ENCODE peak calls at places on chromosome 17, in six cellular contexts. One of them, this sample, is unnamed. For H3K4me1, the result is how much of the 10 kb centered on the place peaks cover.

GRCh38 chr17:66830451-66830850 is 4.5 kb upstream of the CACNG5 start:
- DNase-seq in heart right ventricle: no peak
- DNase-seq in A673: peak
- DNase-seq in ascending aorta: no peak
- DNase-seq in Caco-2: no peak
- DNase-seq in left ventricle myocardium inferior: no peak
- DNase-seq in this sample: no peak

GRCh38 chr17:40542562-40543411 is 22.5 kb downstream of the CCR7 start:
- DNase-seq in Caco-2: no peak
- DNase-seq in ascending aorta: peak
- DNase-seq in left ventricle myocardium inferior: peak
- DNase-seq in heart right ventricle: peak
- DNase-seq in A673: no peak
- DNase-seq in this sample: peak

GRCh38 chr17:79560527-79560926 is 50.3 kb downstream of the RBFOX3 start:
- DNase-seq in A673: no peak
- DNase-seq in left ventricle myocardium inferior: no peak
- DNase-seq in Caco-2: no peak
- DNase-seq in heart right ventricle: no peak
- DNase-seq in ascending aorta: no peak
- DNase-seq in this sample: no peak

GRCh38 chr17:9363440-9364350 is 211.9 kb downstream of the STX8 start:
- DNase-seq in Caco-2: no peak
- DNase-seq in left ventricle myocardium inferior: no peak
- DNase-seq in A673: no peak
- DNase-seq in ascending aorta: no peak
- DNase-seq in heart right ventricle: no peak
- DNase-seq in this sample: no peak

GRCh38 chr17:4944163-4944553 is 4.1 kb downstream of the RNF167 start:
- DNase-seq in ascending aorta: no peak
- DNase-seq in heart right ventricle: no peak
- DNase-seq in Caco-2: no peak
- DNase-seq in left ventricle myocardium inferior: no peak
- DNase-seq in A673: no peak
- DNase-seq in this sample: no peak

GRCh38 chr17:31698751-31699150 is 160.3 kb downstream of the COPRS start:
- DNase-seq in A673: no peak
- DNase-seq in Caco-2: no peak
- DNase-seq in heart right ventricle: no peak
- DNase-seq in left ventricle myocardium inferior: no peak
- DNase-seq in ascending aorta: peak
- DNase-seq in this sample: no peak

GRCh38 chr17:34318474-34318873 is 761 bp upstream of the CCL8 start:
- DNase-seq in A673: peak
- DNase-seq in left ventricle myocardium inferior: no peak
- DNase-seq in ascending aorta: no peak
- DNase-seq in heart right ventricle: peak
- DNase-seq in Caco-2: peak
- DNase-seq in this sample: no peak

GRCh38 chr17:9860851-9861250 is 35.1 kb downstream of the GLP2R start:
- DNase-seq in ascending aorta: no peak
- DNase-seq in left ventricle myocardium inferior: no peak
- DNase-seq in A673: no peak
- DNase-seq in heart right ventricle: no peak
- DNase-seq in Caco-2: no peak
- DNase-seq in this sample: no peak

GRCh38 chr17:37187262-37187661 is 188.5 kb upstream of the C17orf78 start:
- DNase-seq in A673: no peak
- DNase-seq in Caco-2: no peak
- DNase-seq in heart right ventricle: no peak
- DNase-seq in left ventricle myocardium inferior: no peak
- DNase-seq in ascending aorta: no peak
- DNase-seq in this sample: no peak

GRCh38 chr17:4247361-4247980 is 16.3 kb downstream of the ANKFY1 start:
- DNase-seq in left ventricle myocardium inferior: no peak
- DNase-seq in A673: peak
- DNase-seq in ascending aorta: no peak
- DNase-seq in Caco-2: no peak
- DNase-seq in heart right ventricle: no peak
- DNase-seq in this sample: no peak

GRCh38 chr17:58339775-58340622 is 11.4 kb upstream of the TSPOAP1 start:
- DNase-seq in A673: no peak
- DNase-seq in ascending aorta: no peak
- DNase-seq in heart right ventricle: no peak
- DNase-seq in left ventricle myocardium inferior: no peak
- DNase-seq in Caco-2: no peak
- DNase-seq in this sample: no peak

GRCh38 chr17:45291170-45291805 is 25.5 kb downstream of the MAP3K14 start:
- DNase-seq in heart right ventricle: no peak
- DNase-seq in ascending aorta: no peak
- DNase-seq in left ventricle myocardium inferior: peak
- DNase-seq in A673: no peak
- DNase-seq in Caco-2: no peak
- DNase-seq in this sample: peak

GRCh38 chr17:28338056-28338768 is 2.7 kb downstream of the TNFAIP1 start:
- DNase-seq in Caco-2: no peak
- DNase-seq in left ventricle myocardium inferior: no peak
- DNase-seq in heart right ventricle: no peak
- DNase-seq in ascending aorta: no peak
- DNase-seq in A673: no peak
- DNase-seq in this sample: no peak

GRCh38 chr17:29847118-29847517 is 82.9 kb downstream of the SSH2 start:
- DNase-seq in left ventricle myocardium inferior: no peak
- DNase-seq in Caco-2: no peak
- DNase-seq in heart right ventricle: no peak
- DNase-seq in ascending aorta: no peak
- DNase-seq in A673: no peak
- DNase-seq in this sample: no peak

GRCh38 chr17:9498490-9498889 is 77.1 kb downstream of the STX8 start:
- DNase-seq in heart right ventricle: no peak
- DNase-seq in ascending aorta: no peak
- DNase-seq in A673: no peak
- DNase-seq in left ventricle myocardium inferior: no peak
- DNase-seq in Caco-2: no peak
- DNase-seq in this sample: no peak

GRCh38 chr17:55500103-55500502 is 11.1 kb downstream of the SMIM36 start:
- DNase-seq in Caco-2: no peak
- DNase-seq in left ventricle myocardium inferior: no peak
- DNase-seq in heart right ventricle: no peak
- DNase-seq in ascending aorta: no peak
- DNase-seq in A673: no peak
- DNase-seq in this sample: no peak

GRCh38 chr17:44376779-44377178 is 12.7 kb downstream of the ITGA2B start:
- DNase-seq in ascending aorta: no peak
- DNase-seq in heart right ventricle: no peak
- DNase-seq in Caco-2: no peak
- DNase-seq in A673: no peak
- DNase-seq in left ventricle myocardium inferior: no peak
- DNase-seq in this sample: no peak

GRCh38 chr17:57434361-57434760 is 178.0 kb downstream of the MSI2 start:
- DNase-seq in heart right ventricle: no peak
- DNase-seq in left ventricle myocardium inferior: no peak
- DNase-seq in ascending aorta: no peak
- DNase-seq in A673: no peak
- DNase-seq in Caco-2: no peak
- DNase-seq in this sample: no peak

GRCh38 chr17:42809250-42809649 is 10.6 kb downstream of the CNTD1 start:
- DNase-seq in heart right ventricle: no peak
- DNase-seq in left ventricle myocardium inferior: no peak
- DNase-seq in A673: no peak
- DNase-seq in Caco-2: no peak
- DNase-seq in ascending aorta: no peak
- DNase-seq in this sample: no peak

GRCh38 chr17:37742114-37742761 is 2.6 kb downstream of the HNF1B start:
- DNase-seq in left ventricle myocardium inferior: no peak
- DNase-seq in heart right ventricle: no peak
- DNase-seq in A673: peak
- DNase-seq in ascending aorta: no peak
- DNase-seq in Caco-2: peak
- DNase-seq in this sample: peak

GRCh38 chr17:40437095-40437732 is 6.0 kb upstream of the IGFBP4 start:
- DNase-seq in Caco-2: no peak
- DNase-seq in heart right ventricle: no peak
- DNase-seq in left ventricle myocardium inferior: no peak
- DNase-seq in ascending aorta: no peak
- DNase-seq in A673: no peak
- DNase-seq in this sample: no peak

GRCh38 chr17:28889996-28890395 is 7.5 kb downstream of the FLOT2 start:
- DNase-seq in Caco-2: no peak
- DNase-seq in ascending aorta: no peak
- DNase-seq in A673: no peak
- DNase-seq in heart right ventricle: no peak
- DNase-seq in left ventricle myocardium inferior: no peak
- DNase-seq in this sample: no peak

GRCh38 chr17:55743103-55743679 is 7.7 kb upstream of the PCTP start:
- DNase-seq in left ventricle myocardium inferior: no peak
- DNase-seq in heart right ventricle: no peak
- DNase-seq in Caco-2: no peak
- DNase-seq in A673: no peak
- DNase-seq in ascending aorta: no peak
- DNase-seq in this sample: no peak

GRCh38 chr17:73482251-73482661 is 162.0 kb downstream of the SDK2 start:
- DNase-seq in left ventricle myocardium inferior: no peak
- DNase-seq in heart right ventricle: no peak
- DNase-seq in ascending aorta: no peak
- DNase-seq in A673: no peak
- DNase-seq in Caco-2: no peak
- DNase-seq in this sample: no peak

GRCh38 chr17:35761601-35762000 is 914 bp downstream of the C17orf50 start:
- DNase-seq in left ventricle myocardium inferior: no peak
- DNase-seq in ascending aorta: no peak
- DNase-seq in Caco-2: no peak
- DNase-seq in heart right ventricle: no peak
- DNase-seq in A673: no peak
- DNase-seq in this sample: no peak

GRCh38 chr17:39222866-39223834 is 2.6 kb downstream of the STAC2 start:
- DNase-seq in ascending aorta: peak
- DNase-seq in A673: no peak
- DNase-seq in heart right ventricle: no peak
- DNase-seq in Caco-2: no peak
- DNase-seq in left ventricle myocardium inferior: no peak
- DNase-seq in this sample: no peak

GRCh38 chr17:9402590-9403199 is 172.9 kb downstream of the STX8 start:
- DNase-seq in A673: peak
- DNase-seq in Caco-2: peak
- DNase-seq in ascending aorta: no peak
- DNase-seq in left ventricle myocardium inferior: no peak
- DNase-seq in heart right ventricle: no peak
- DNase-seq in this sample: peak

GRCh38 chr17:61461967-61462733 is 9.9 kb downstream of the TBX4 start:
- DNase-seq in heart right ventricle: no peak
- DNase-seq in Caco-2: peak
- DNase-seq in left ventricle myocardium inferior: no peak
- DNase-seq in ascending aorta: no peak
- DNase-seq in A673: no peak
- DNase-seq in this sample: no peak

GRCh38 chr17:64092111-64092510 is 37.8 kb downstream of the ERN1 start:
- DNase-seq in ascending aorta: no peak
- DNase-seq in heart right ventricle: no peak
- DNase-seq in Caco-2: no peak
- DNase-seq in left ventricle myocardium inferior: no peak
- DNase-seq in A673: no peak
- DNase-seq in this sample: no peak

GRCh38 chr17:34371405-34371804 is 8.4 kb upstream of the CCL1 start:
- DNase-seq in Caco-2: no peak
- DNase-seq in A673: no peak
- DNase-seq in ascending aorta: no peak
- DNase-seq in left ventricle myocardium inferior: no peak
- DNase-seq in heart right ventricle: no peak
- DNase-seq in this sample: no peak

GRCh38 chr17:79916991-79917901 is 78.0 kb upstream of the CBX4 start:
- DNase-seq in A673: no peak
- DNase-seq in ascending aorta: no peak
- DNase-seq in left ventricle myocardium inferior: no peak
- DNase-seq in heart right ventricle: no peak
- DNase-seq in Caco-2: no peak
- DNase-seq in this sample: no peak

GRCh38 chr17:6507535-6507934 is 48.8 kb downstream of the PITPNM3 start:
- DNase-seq in A673: no peak
- DNase-seq in ascending aorta: no peak
- DNase-seq in Caco-2: no peak
- DNase-seq in heart right ventricle: no peak
- DNase-seq in left ventricle myocardium inferior: no peak
- DNase-seq in this sample: no peak

GRCh38 chr17:19460695-19461094 is 49.7 kb downstream of the RNF112 start:
- DNase-seq in left ventricle myocardium inferior: no peak
- DNase-seq in A673: no peak
- DNase-seq in heart right ventricle: no peak
- DNase-seq in Caco-2: no peak
- DNase-seq in ascending aorta: peak
- DNase-seq in this sample: no peak
- H3K4me1 ChIP-seq in left ventricle myocardium inferior: under half
- H3K4me1 ChIP-seq in A673: under half
- H3K4me1 ChIP-seq in heart right ventricle: under half
- H3K4me1 ChIP-seq in Caco-2: under half
- H3K4me1 ChIP-seq in ascending aorta: under half
- H3K4me1 ChIP-seq in this sample: under half

GRCh38 chr17:81151039-81151677 is 14.1 kb upstream of the PVALEF start:
- DNase-seq in heart right ventricle: no peak
- DNase-seq in A673: no peak
- DNase-seq in ascending aorta: no peak
- DNase-seq in Caco-2: no peak
- DNase-seq in left ventricle myocardium inferior: no peak
- DNase-seq in this sample: no peak
- H3K4me1 ChIP-seq in heart right ventricle: under half
- H3K4me1 ChIP-seq in A673: under half
- H3K4me1 ChIP-seq in ascending aorta: under half
- H3K4me1 ChIP-seq in Caco-2: under half
- H3K4me1 ChIP-seq in left ventricle myocardium inferior: under half
- H3K4me1 ChIP-seq in this sample: under half

DNA sequence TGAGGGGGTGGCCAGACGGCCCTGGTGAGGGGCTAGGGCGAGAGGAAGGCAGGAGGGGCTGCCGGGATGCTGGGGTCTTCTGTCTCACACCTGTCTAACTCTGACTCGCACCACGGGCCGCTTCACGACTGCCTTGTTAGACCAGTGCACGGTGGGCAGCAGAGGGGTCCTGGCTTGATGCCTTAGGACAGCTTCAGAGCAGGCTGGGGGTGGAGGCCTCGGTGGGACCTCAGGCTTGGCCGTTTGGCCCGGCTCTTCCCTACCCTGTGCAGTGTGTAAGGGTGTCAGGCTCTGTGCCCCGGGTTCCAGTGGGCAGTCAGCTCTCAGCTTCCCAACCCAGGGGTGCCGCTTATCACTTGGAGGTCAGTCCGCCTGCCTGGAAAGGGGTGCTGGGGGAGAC is 100.7 kb downstream of the OR1D5 start:
- DNase-seq in A673: no peak
- DNase-seq in ascending aorta: peak
- DNase-seq in left ventricle myocardium inferior: no peak
- DNase-seq in Caco-2: no peak
- DNase-seq in heart right ventricle: no peak
- DNase-seq in this sample: no peak
- H3K4me1 ChIP-seq in A673: under half
- H3K4me1 ChIP-seq in ascending aorta: under half
- H3K4me1 ChIP-seq in left ventricle myocardium inferior: under half
- H3K4me1 ChIP-seq in Caco-2: under half
- H3K4me1 ChIP-seq in heart right ventricle: under half
- H3K4me1 ChIP-seq in this sample: under half

GRCh38 chr17:83192161-83192788 is 112.9 kb downstream of the METRNL start:
- DNase-seq in ascending aorta: peak
- DNase-seq in left ventricle myocardium inferior: peak
- DNase-seq in A673: no peak
- DNase-seq in heart right ventricle: no peak
- DNase-seq in Caco-2: no peak
- DNase-seq in this sample: peak
- H3K4me1 ChIP-seq in ascending aorta: under half
- H3K4me1 ChIP-seq in left ventricle myocardium inferior: under half
- H3K4me1 ChIP-seq in A673: under half
- H3K4me1 ChIP-seq in heart right ventricle: under half
- H3K4me1 ChIP-seq in Caco-2: under half
- H3K4me1 ChIP-seq in this sample: under half

This sample was measured in testis.